ENCODE peak calls at places on chromosomes 13 and 19, in five cellular contexts. W, H, T, X and S are unnamed samples.

GRCh38 chr19:13082192-13083007 is 20.3 kb downstream of the LYL1 start:
- DNase-seq in W (peak), H (no peak), T (no peak), X (no peak), S (peak)

GRCh38 chr13:29934531-29935308 is 84.3 kb upstream of the UBL3 start:
- DNase-seq in W (no peak), H (no peak), T (peak), X (no peak), S (no peak)

GRCh38 chr19:43438291-43439162 is 23.8 kb downstream of the TEX101 start:
- DNase-seq in W (peak), H (no peak), T (peak), X (peak), S (no peak)

GRCh38 chr19:20423381-20424207 is 142.0 kb downstream of the ZNF737 start:
- DNase-seq in W (no peak), H (peak), T (peak), X (peak), S (peak)

GRCh38 chr19:14433454-14434156 is 499 bp downstream of the PKN1 start:
- DNase-seq in W (no peak), H (peak), T (peak), X (no peak), S (no peak)

GRCh38 chr19:48967346-48968178 is 2.5 kb downstream of the FTL start:
- DNase-seq in W (peak), H (no peak), T (peak), X (peak), S (no peak)

GRCh38 chr13:28955264-28955966 is 135.3 kb downstream of the MTUS2 start:
- DNase-seq in W (no peak), H (no peak), T (no peak), X (no peak), S (no peak)

GRCh38 chr13:39253774-39254173 is 215.5 kb downstream of the NHLRC3 start:
- DNase-seq in W (no peak), H (no peak), T (no peak), X (peak), S (peak)

GRCh38 chr19:40962460-40962961 is 28.6 kb upstream of the CYP2B6 start:
- DNase-seq in W (peak), H (no peak), T (no peak), X (peak), S (peak)

GRCh38 chr19:47309608-47310007 is at the start of gene C5AR1:
- DNase-seq in W (no peak), H (no peak), T (no peak), X (no peak), S (no peak)

GRCh38 chr13:57858376-57858775 is 226.8 kb downstream of the PCDH17 start:
- DNase-seq in W (no peak), H (no peak), T (no peak), X (no peak), S (no peak)

GRCh38 chr13:109771926-109772325 is 14.5 kb downstream of the IRS2 start:
- DNase-seq in W (no peak), H (no peak), T (no peak), X (no peak), S (no peak)

GRCh38 chr13:100787899-100788298 is 113.3 kb upstream of the TMTC4 start:
- DNase-seq in W (no peak), H (no peak), T (no peak), X (no peak), S (no peak)

GRCh38 chr19:12871681-12872080 is 9.6 kb downstream of the DNASE2 start:
- DNase-seq in W (no peak), H (no peak), T (no peak), X (no peak), S (no peak)

GRCh38 chr19:29487432-29487831 is 38.4 kb upstream of the VSTM2B start:
- DNase-seq in W (no peak), H (no peak), T (no peak), X (no peak), S (no peak)

GRCh38 chr13:76663941-76664340 is 222.3 kb downstream of the KCTD12 start:
- DNase-seq in W (no peak), H (no peak), T (no peak), X (no peak), S (no peak)

GRCh38 chr19:15251749-15252397 is 19.6 kb upstream of the EPHX3 start:
- DNase-seq in W (peak), H (no peak), T (no peak), X (peak), S (peak)

GRCh38 chr19:5186293-5187050 is 154.1 kb downstream of the PTPRS start:
- DNase-seq in W (no peak), H (no peak), T (no peak), X (peak), S (peak)

GRCh38 chr19:33377586-33378475 is 4.3 kb downstream of the CEBPG start:
- DNase-seq in W (no peak), H (no peak), T (no peak), X (no peak), S (no peak)

GRCh38 chr13:24269803-24270202 is 39.6 kb upstream of the C1QTNF9 start:
- DNase-seq in W (no peak), H (no peak), T (no peak), X (peak), S (no peak)

GRCh38 chr13:40776232-40776631 is 5.2 kb upstream of the MRPS31 start:
- DNase-seq in W (no peak), H (peak), T (peak), X (no peak), S (no peak)

GRCh38 chr13:27533155-27533643 is 82.8 kb upstream of the MTIF3 start:
- DNase-seq in W (peak), H (peak), T (peak), X (peak), S (peak)

GRCh38 chr13:28250542-28250941 is 112.2 kb downstream of the PAN3 start:
- DNase-seq in W (no peak), H (no peak), T (no peak), X (no peak), S (no peak)

GRCh38 chr19:18499055-18499775 is 22.7 kb downstream of the ELL start:
- DNase-seq in W (no peak), H (no peak), T (no peak), X (no peak), S (no peak)

GRCh38 chr19:42655748-42656147 is 61.0 kb upstream of the CEACAM8 start:
- DNase-seq in W (no peak), H (no peak), T (no peak), X (no peak), S (no peak)

GRCh38 chr13:44312898-44313551 is 60.6 kb upstream of the SERP2 start:
- DNase-seq in W (peak), H (peak), T (peak), X (peak), S (peak)

GRCh38 chr13:76874466-76874865 is 11.7 kb downstream of the KCTD12 start:
- DNase-seq in W (no peak), H (no peak), T (no peak), X (no peak), S (no peak)

GRCh38 chr13:108933061-108933460 is 303.6 kb downstream of the MYO16 start:
- DNase-seq in W (no peak), H (no peak), T (no peak), X (no peak), S (no peak)

GRCh38 chr13:63481334-63481733 is 2065.7 kb upstream of the PCDH20 start:
- DNase-seq in W (peak), H (no peak), T (no peak), X (peak), S (peak)

GRCh38 chr13:113075711-113076110 is 29.9 kb upstream of the F7 start:
- DNase-seq in W (no peak), H (no peak), T (no peak), X (no peak), S (no peak)

GRCh38 chr19:18282021-18282787 is 782 bp upstream of the JUND start:
- DNase-seq in W (no peak), H (no peak), T (peak), X (no peak), S (no peak)

GRCh38 chr19:29965529-29965928 is 23.5 kb downstream of the URI1 start:
- DNase-seq in W (no peak), H (no peak), T (no peak), X (peak), S (no peak)